ENCODE peak calls at places on chromosome 1, in five cellular contexts. E is ELF-1, L is H7, W is GM18507, M is endothelial cell. K is an unnamed sample.
A peak's percentile ranks its signal among the peaks of the same experiment; 100 is the strongest.

GRCh38 chr1:93976291-93976690 is 67.1 kb upstream of the GCLM start:
- DNase-seq in E (peak; percentile 70), L (no peak), W (no peak), M (no peak), K (no peak)

GRCh38 chr1:175649416-175649815 is 94.0 kb downstream of the TNR start:
- DNase-seq in E (peak; percentile 7), L (peak; percentile 60), W (no peak), M (no peak), K (no peak)

GRCh38 chr1:23202263-23202749 is 15.0 kb downstream of the HTR1D start:
- DNase-seq in E (no peak), L (no peak), W (no peak), M (no peak), K (no peak)

GRCh38 chr1:108852141-108852540 is 4.8 kb downstream of the AKNAD1 start:
- DNase-seq in E (no peak), L (no peak), W (no peak), M (no peak), K (no peak)

GRCh38 chr1:30416221-30416820 is 307.1 kb downstream of the MATN1 start:
- DNase-seq in E (no peak), L (no peak), W (no peak), M (no peak), K (no peak)

GRCh38 chr1:8408151-8408839 is 90.4 kb downstream of the SLC45A1 start:
- DNase-seq in E (no peak), L (no peak), W (no peak), M (no peak), K (no peak)

GRCh38 chr1:206503591-206504362 is 3.6 kb upstream of the RASSF5 start:
- DNase-seq in E (no peak), L (no peak), W (peak; percentile 56), M (no peak), K (no peak)

GRCh38 chr1:43541721-43542401 is 11.2 kb downstream of the PTPRF start:
- DNase-seq in E (no peak), L (no peak), W (no peak), M (no peak), K (no peak)

GRCh38 chr1:111334169-111334568 is 43.5 kb downstream of the CHIA start:
- DNase-seq in E (peak; percentile 51), L (peak; percentile 72), W (no peak), M (no peak), K (peak; percentile 19)

GRCh38 chr1:55702064-55702463 is 486.9 kb upstream of the USP24 start:
- DNase-seq in E (peak; percentile 18), L (peak; percentile 51), W (no peak), M (peak; percentile 46), K (no peak)

GRCh38 chr1:232578681-232579195 is 51.2 kb downstream of the SIPA1L2 start:
- DNase-seq in E (peak; percentile 58), L (no peak), W (no peak), M (peak; percentile 44), K (no peak)

GRCh38 chr1:237043846-237044636 is 2.1 kb downstream of the RYR2 start:
- DNase-seq in E (no peak), L (peak; percentile 35), W (no peak), M (no peak), K (no peak)

GRCh38 chr1:39065542-39065941 is 39.4 kb downstream of the NDUFS5 start:
- DNase-seq in E (no peak), L (no peak), W (no peak), M (no peak), K (no peak)

GRCh38 chr1:107935396-107936064 is 29.4 kb downstream of the VAV3 start:
- DNase-seq in E (no peak), L (no peak), W (peak; percentile 20), M (no peak), K (no peak)

GRCh38 chr1:38524025-38524641 is 335.4 kb downstream of the RRAGC start:
- DNase-seq in E (no peak), L (no peak), W (no peak), M (no peak), K (no peak)

GRCh38 chr1:32538887-32539583 is at the start of gene ZBTB8A:
- DNase-seq in E (peak; percentile 82), L (no peak), W (no peak), M (peak; percentile 28), K (no peak)

GRCh38 chr1:200922406-200922805 is 27.7 kb downstream of the INAVA start:
- DNase-seq in E (no peak), L (no peak), W (no peak), M (no peak), K (no peak)

GRCh38 chr1:235933483-235934116 is 66.9 kb upstream of the LYST start:
- DNase-seq in E (no peak), L (peak; percentile 50), W (no peak), M (no peak), K (no peak)

GRCh38 chr1:201406831-201407406 is 7.8 kb upstream of the LAD1 start:
- DNase-seq in E (no peak), L (no peak), W (no peak), M (no peak), K (no peak)